ENCODE peak calls at places on chromosomes 6 and 20, in ten cellular contexts. One of them, this sample, is unnamed.

GRCh38 chr20:62678553-62678952 is 30.1 kb upstream of the NTSR1 start:
- DNase-seq in neural crest cell: no peak
- DNase-seq in amniotic epithelial cell: no peak
- DNase-seq in fibroblast of pulmonary artery: no peak
- DNase-seq in left ventricle myocardium inferior: no peak
- DNase-seq in mammary epithelial cell: no peak
- DNase-seq in activated CD8-positive, alpha-beta memory T cell treated with anti-CD3 and anti-CD28 coated beads for 24 hours: no peak
- DNase-seq in stimulated activated CD4-positive, alpha-beta T cell treated with anti-CD3 and anti-CD28 coated beads, Interleukin-15, amount 100 ng/mL, for 1 hour: no peak
- DNase-seq in T-helper 2 cell: no peak
- DNase-seq in Ammon's horn: no peak
- DNase-seq in this sample: peak

GRCh38 chr6:84403545-84403944 is 176.1 kb upstream of the CEP162 start:
- DNase-seq in T-helper 2 cell: no peak
- DNase-seq in Ammon's horn: no peak
- DNase-seq in left ventricle myocardium inferior: no peak
- DNase-seq in neural crest cell: no peak
- DNase-seq in amniotic epithelial cell: no peak
- DNase-seq in activated CD8-positive, alpha-beta memory T cell treated with anti-CD3 and anti-CD28 coated beads for 24 hours: no peak
- DNase-seq in mammary epithelial cell: no peak
- DNase-seq in fibroblast of pulmonary artery: no peak
- DNase-seq in stimulated activated CD4-positive, alpha-beta T cell treated with anti-CD3 and anti-CD28 coated beads, Interleukin-15, amount 100 ng/mL, for 1 hour: no peak
- DNase-seq in this sample: no peak

GRCh38 chr6:148240866-148241477 is 101.7 kb upstream of the SASH1 start:
- DNase-seq in T-helper 2 cell: no peak
- DNase-seq in left ventricle myocardium inferior: no peak
- DNase-seq in activated CD8-positive, alpha-beta memory T cell treated with anti-CD3 and anti-CD28 coated beads for 24 hours: no peak
- DNase-seq in neural crest cell: no peak
- DNase-seq in stimulated activated CD4-positive, alpha-beta T cell treated with anti-CD3 and anti-CD28 coated beads, Interleukin-15, amount 100 ng/mL, for 1 hour: no peak
- DNase-seq in fibroblast of pulmonary artery: peak
- DNase-seq in amniotic epithelial cell: no peak
- DNase-seq in mammary epithelial cell: no peak
- DNase-seq in Ammon's horn: no peak
- DNase-seq in this sample: no peak

GRCh38 chr20:59816146-59816743 is 117.2 kb downstream of the SYCP2 start:
- DNase-seq in T-helper 2 cell: no peak
- DNase-seq in fibroblast of pulmonary artery: no peak
- DNase-seq in activated CD8-positive, alpha-beta memory T cell treated with anti-CD3 and anti-CD28 coated beads for 24 hours: peak
- DNase-seq in Ammon's horn: no peak
- DNase-seq in left ventricle myocardium inferior: no peak
- DNase-seq in mammary epithelial cell: no peak
- DNase-seq in amniotic epithelial cell: no peak
- DNase-seq in stimulated activated CD4-positive, alpha-beta T cell treated with anti-CD3 and anti-CD28 coated beads, Interleukin-15, amount 100 ng/mL, for 1 hour: no peak
- DNase-seq in neural crest cell: no peak
- DNase-seq in this sample: no peak

GRCh38 chr6:33427585-33428218 is 7.8 kb downstream of the SYNGAP1 start:
- DNase-seq in activated CD8-positive, alpha-beta memory T cell treated with anti-CD3 and anti-CD28 coated beads for 24 hours: peak
- DNase-seq in mammary epithelial cell: no peak
- DNase-seq in fibroblast of pulmonary artery: no peak
- DNase-seq in left ventricle myocardium inferior: peak
- DNase-seq in Ammon's horn: peak
- DNase-seq in neural crest cell: peak
- DNase-seq in amniotic epithelial cell: no peak
- DNase-seq in stimulated activated CD4-positive, alpha-beta T cell treated with anti-CD3 and anti-CD28 coated beads, Interleukin-15, amount 100 ng/mL, for 1 hour: peak
- DNase-seq in T-helper 2 cell: peak
- DNase-seq in this sample: no peak

GRCh38 chr6:52937908-52938307 is 28.4 kb upstream of the GSTA3 start:
- DNase-seq in T-helper 2 cell: no peak
- DNase-seq in Ammon's horn: no peak
- DNase-seq in left ventricle myocardium inferior: no peak
- DNase-seq in activated CD8-positive, alpha-beta memory T cell treated with anti-CD3 and anti-CD28 coated beads for 24 hours: no peak
- DNase-seq in neural crest cell: no peak
- DNase-seq in amniotic epithelial cell: no peak
- DNase-seq in fibroblast of pulmonary artery: no peak
- DNase-seq in mammary epithelial cell: peak
- DNase-seq in stimulated activated CD4-positive, alpha-beta T cell treated with anti-CD3 and anti-CD28 coated beads, Interleukin-15, amount 100 ng/mL, for 1 hour: no peak
- DNase-seq in this sample: no peak

GRCh38 chr6:85449388-85449817 is 480 bp upstream of the NT5E start:
- DNase-seq in T-helper 2 cell: no peak
- DNase-seq in activated CD8-positive, alpha-beta memory T cell treated with anti-CD3 and anti-CD28 coated beads for 24 hours: peak
- DNase-seq in mammary epithelial cell: peak
- DNase-seq in amniotic epithelial cell: peak
- DNase-seq in left ventricle myocardium inferior: no peak
- DNase-seq in neural crest cell: peak
- DNase-seq in Ammon's horn: peak
- DNase-seq in fibroblast of pulmonary artery: peak
- DNase-seq in stimulated activated CD4-positive, alpha-beta T cell treated with anti-CD3 and anti-CD28 coated beads, Interleukin-15, amount 100 ng/mL, for 1 hour: no peak
- DNase-seq in this sample: no peak

GRCh38 chr6:21870071-21870729 is 276.6 kb downstream of the SOX4 start:
- DNase-seq in left ventricle myocardium inferior: no peak
- DNase-seq in mammary epithelial cell: peak
- DNase-seq in T-helper 2 cell: no peak
- DNase-seq in Ammon's horn: no peak
- DNase-seq in fibroblast of pulmonary artery: no peak
- DNase-seq in neural crest cell: no peak
- DNase-seq in activated CD8-positive, alpha-beta memory T cell treated with anti-CD3 and anti-CD28 coated beads for 24 hours: no peak
- DNase-seq in amniotic epithelial cell: no peak
- DNase-seq in stimulated activated CD4-positive, alpha-beta T cell treated with anti-CD3 and anti-CD28 coated beads, Interleukin-15, amount 100 ng/mL, for 1 hour: no peak
- DNase-seq in this sample: no peak

GRCh38 chr6:4100655-4101054 is 21.7 kb upstream of the FAM217A start:
- DNase-seq in T-helper 2 cell: no peak
- DNase-seq in fibroblast of pulmonary artery: no peak
- DNase-seq in left ventricle myocardium inferior: no peak
- DNase-seq in activated CD8-positive, alpha-beta memory T cell treated with anti-CD3 and anti-CD28 coated beads for 24 hours: no peak
- DNase-seq in Ammon's horn: no peak
- DNase-seq in amniotic epithelial cell: no peak
- DNase-seq in stimulated activated CD4-positive, alpha-beta T cell treated with anti-CD3 and anti-CD28 coated beads, Interleukin-15, amount 100 ng/mL, for 1 hour: no peak
- DNase-seq in mammary epithelial cell: no peak
- DNase-seq in neural crest cell: no peak
- DNase-seq in this sample: no peak

GRCh38 chr20:24993337-24994185 is 1.0 kb upstream of the APMAP start:
- DNase-seq in amniotic epithelial cell: peak
- DNase-seq in fibroblast of pulmonary artery: peak
- DNase-seq in Ammon's horn: peak
- DNase-seq in left ventricle myocardium inferior: no peak
- DNase-seq in activated CD8-positive, alpha-beta memory T cell treated with anti-CD3 and anti-CD28 coated beads for 24 hours: peak
- DNase-seq in T-helper 2 cell: no peak
- DNase-seq in neural crest cell: no peak
- DNase-seq in stimulated activated CD4-positive, alpha-beta T cell treated with anti-CD3 and anti-CD28 coated beads, Interleukin-15, amount 100 ng/mL, for 1 hour: no peak
- DNase-seq in mammary epithelial cell: peak
- DNase-seq in this sample: no peak

GRCh38 chr20:61370841-61371303 is 118.8 kb downstream of the CDH4 start:
- DNase-seq in amniotic epithelial cell: no peak
- DNase-seq in Ammon's horn: peak
- DNase-seq in activated CD8-positive, alpha-beta memory T cell treated with anti-CD3 and anti-CD28 coated beads for 24 hours: no peak
- DNase-seq in stimulated activated CD4-positive, alpha-beta T cell treated with anti-CD3 and anti-CD28 coated beads, Interleukin-15, amount 100 ng/mL, for 1 hour: no peak
- DNase-seq in T-helper 2 cell: no peak
- DNase-seq in mammary epithelial cell: no peak
- DNase-seq in fibroblast of pulmonary artery: no peak
- DNase-seq in left ventricle myocardium inferior: no peak
- DNase-seq in neural crest cell: peak
- DNase-seq in this sample: no peak

GRCh38 chr6:26609463-26609862 is 12.7 kb downstream of the ABT1 start:
- DNase-seq in mammary epithelial cell: no peak
- DNase-seq in T-helper 2 cell: no peak
- DNase-seq in fibroblast of pulmonary artery: no peak
- DNase-seq in activated CD8-positive, alpha-beta memory T cell treated with anti-CD3 and anti-CD28 coated beads for 24 hours: no peak
- DNase-seq in Ammon's horn: no peak
- DNase-seq in stimulated activated CD4-positive, alpha-beta T cell treated with anti-CD3 and anti-CD28 coated beads, Interleukin-15, amount 100 ng/mL, for 1 hour: no peak
- DNase-seq in left ventricle myocardium inferior: no peak
- DNase-seq in neural crest cell: no peak
- DNase-seq in amniotic epithelial cell: no peak
- DNase-seq in this sample: no peak

GRCh38 chr20:47809561-47809960 is 24.3 kb upstream of the SULF2 start:
- DNase-seq in fibroblast of pulmonary artery: no peak
- DNase-seq in stimulated activated CD4-positive, alpha-beta T cell treated with anti-CD3 and anti-CD28 coated beads, Interleukin-15, amount 100 ng/mL, for 1 hour: no peak
- DNase-seq in amniotic epithelial cell: no peak
- DNase-seq in mammary epithelial cell: peak
- DNase-seq in Ammon's horn: no peak
- DNase-seq in T-helper 2 cell: no peak
- DNase-seq in neural crest cell: peak
- DNase-seq in activated CD8-positive, alpha-beta memory T cell treated with anti-CD3 and anti-CD28 coated beads for 24 hours: no peak
- DNase-seq in left ventricle myocardium inferior: no peak
- DNase-seq in this sample: no peak

GRCh38 chr6:44869321-44869897 is 458.7 kb upstream of the RUNX2 start:
- DNase-seq in stimulated activated CD4-positive, alpha-beta T cell treated with anti-CD3 and anti-CD28 coated beads, Interleukin-15, amount 100 ng/mL, for 1 hour: no peak
- DNase-seq in left ventricle myocardium inferior: no peak
- DNase-seq in amniotic epithelial cell: no peak
- DNase-seq in T-helper 2 cell: no peak
- DNase-seq in fibroblast of pulmonary artery: no peak
- DNase-seq in activated CD8-positive, alpha-beta memory T cell treated with anti-CD3 and anti-CD28 coated beads for 24 hours: no peak
- DNase-seq in mammary epithelial cell: peak
- DNase-seq in Ammon's horn: no peak
- DNase-seq in neural crest cell: no peak
- DNase-seq in this sample: no peak

GRCh38 chr20:37349517-37350491 is 3.9 kb downstream of the SRC start:
- DNase-seq in stimulated activated CD4-positive, alpha-beta T cell treated with anti-CD3 and anti-CD28 coated beads, Interleukin-15, amount 100 ng/mL, for 1 hour: no peak
- DNase-seq in T-helper 2 cell: no peak
- DNase-seq in mammary epithelial cell: no peak
- DNase-seq in neural crest cell: no peak
- DNase-seq in Ammon's horn: no peak
- DNase-seq in amniotic epithelial cell: peak
- DNase-seq in fibroblast of pulmonary artery: peak
- DNase-seq in left ventricle myocardium inferior: no peak
- DNase-seq in activated CD8-positive, alpha-beta memory T cell treated with anti-CD3 and anti-CD28 coated beads for 24 hours: no peak
- DNase-seq in this sample: no peak

GRCh38 chr20:58389324-58389967 is 417 bp downstream of the VAPB start:
- DNase-seq in stimulated activated CD4-positive, alpha-beta T cell treated with anti-CD3 and anti-CD28 coated beads, Interleukin-15, amount 100 ng/mL, for 1 hour: no peak
- DNase-seq in mammary epithelial cell: peak
- DNase-seq in fibroblast of pulmonary artery: peak
- DNase-seq in amniotic epithelial cell: no peak
- DNase-seq in Ammon's horn: peak
- DNase-seq in activated CD8-positive, alpha-beta memory T cell treated with anti-CD3 and anti-CD28 coated beads for 24 hours: no peak
- DNase-seq in neural crest cell: no peak
- DNase-seq in T-helper 2 cell: no peak
- DNase-seq in left ventricle myocardium inferior: peak
- DNase-seq in this sample: no peak

GRCh38 chr6:106056738-106057390 is 29.3 kb upstream of the PRDM1 start:
- DNase-seq in left ventricle myocardium inferior: no peak
- DNase-seq in fibroblast of pulmonary artery: no peak
- DNase-seq in Ammon's horn: no peak
- DNase-seq in activated CD8-positive, alpha-beta memory T cell treated with anti-CD3 and anti-CD28 coated beads for 24 hours: no peak
- DNase-seq in amniotic epithelial cell: no peak
- DNase-seq in neural crest cell: no peak
- DNase-seq in stimulated activated CD4-positive, alpha-beta T cell treated with anti-CD3 and anti-CD28 coated beads, Interleukin-15, amount 100 ng/mL, for 1 hour: no peak
- DNase-seq in T-helper 2 cell: no peak
- DNase-seq in mammary epithelial cell: no peak
- DNase-seq in this sample: no peak

GRCh38 chr6:24401458-24401857 is 1.3 kb upstream of the MRS2 start:
- DNase-seq in amniotic epithelial cell: no peak
- DNase-seq in neural crest cell: no peak
- DNase-seq in stimulated activated CD4-positive, alpha-beta T cell treated with anti-CD3 and anti-CD28 coated beads, Interleukin-15, amount 100 ng/mL, for 1 hour: no peak
- DNase-seq in fibroblast of pulmonary artery: no peak
- DNase-seq in mammary epithelial cell: no peak
- DNase-seq in left ventricle myocardium inferior: no peak
- DNase-seq in Ammon's horn: no peak
- DNase-seq in T-helper 2 cell: no peak
- DNase-seq in activated CD8-positive, alpha-beta memory T cell treated with anti-CD3 and anti-CD28 coated beads for 24 hours: no peak
- DNase-seq in this sample: no peak

GRCh38 chr6:113219783-113220182 is 637.4 kb upstream of the MARCKS start:
- DNase-seq in mammary epithelial cell: no peak
- DNase-seq in Ammon's horn: no peak
- DNase-seq in stimulated activated CD4-positive, alpha-beta T cell treated with anti-CD3 and anti-CD28 coated beads, Interleukin-15, amount 100 ng/mL, for 1 hour: no peak
- DNase-seq in T-helper 2 cell: no peak
- DNase-seq in left ventricle myocardium inferior: no peak
- DNase-seq in fibroblast of pulmonary artery: no peak
- DNase-seq in activated CD8-positive, alpha-beta memory T cell treated with anti-CD3 and anti-CD28 coated beads for 24 hours: no peak
- DNase-seq in amniotic epithelial cell: no peak
- DNase-seq in neural crest cell: no peak
- DNase-seq in this sample: no peak

GRCh38 chr6:29589423-29590048 is 4.6 kb downstream of the OR2H2 start:
- DNase-seq in neural crest cell: peak
- DNase-seq in left ventricle myocardium inferior: no peak
- DNase-seq in T-helper 2 cell: no peak
- DNase-seq in amniotic epithelial cell: peak
- DNase-seq in stimulated activated CD4-positive, alpha-beta T cell treated with anti-CD3 and anti-CD28 coated beads, Interleukin-15, amount 100 ng/mL, for 1 hour: no peak
- DNase-seq in mammary epithelial cell: peak
- DNase-seq in activated CD8-positive, alpha-beta memory T cell treated with anti-CD3 and anti-CD28 coated beads for 24 hours: peak
- DNase-seq in fibroblast of pulmonary artery: peak
- DNase-seq in Ammon's horn: peak
- DNase-seq in this sample: no peak

GRCh38 chr20:50659975-50660670 is 31.2 kb downstream of the RIPOR3 start:
- DNase-seq in amniotic epithelial cell: no peak
- DNase-seq in T-helper 2 cell: no peak
- DNase-seq in mammary epithelial cell: no peak
- DNase-seq in left ventricle myocardium inferior: no peak
- DNase-seq in Ammon's horn: no peak
- DNase-seq in stimulated activated CD4-positive, alpha-beta T cell treated with anti-CD3 and anti-CD28 coated beads, Interleukin-15, amount 100 ng/mL, for 1 hour: no peak
- DNase-seq in fibroblast of pulmonary artery: no peak
- DNase-seq in neural crest cell: no peak
- DNase-seq in activated CD8-positive, alpha-beta memory T cell treated with anti-CD3 and anti-CD28 coated beads for 24 hours: no peak
- DNase-seq in this sample: no peak

GRCh38 chr6:37524025-37524647 is 24.4 kb upstream of the CCDC167 start:
- DNase-seq in left ventricle myocardium inferior: no peak
- DNase-seq in mammary epithelial cell: no peak
- DNase-seq in stimulated activated CD4-positive, alpha-beta T cell treated with anti-CD3 and anti-CD28 coated beads, Interleukin-15, amount 100 ng/mL, for 1 hour: no peak
- DNase-seq in amniotic epithelial cell: no peak
- DNase-seq in fibroblast of pulmonary artery: peak
- DNase-seq in Ammon's horn: no peak
- DNase-seq in activated CD8-positive, alpha-beta memory T cell treated with anti-CD3 and anti-CD28 coated beads for 24 hours: no peak
- DNase-seq in T-helper 2 cell: no peak
- DNase-seq in neural crest cell: no peak
- DNase-seq in this sample: no peak